ENCODE peak calls at places on chromosomes 11 and 22, in seven cellular contexts. Q is SK-N-SH, A is Panc1, M is HepG2, I is GM12878, Y is H1, V is K562. K is an unnamed sample.

GRCh38 chr22:41256898-41257260 is 16.1 kb upstream of the CHADL start:
- DNase-seq in Q (no peak), A (no peak), V (no peak), Y (no peak), I (no peak), M (no peak), K (no peak)

GRCh38 chr22:30806391-30806861 is 111.8 kb downstream of the OSBP2 start:
- DNase-seq in Y (no peak), Q (no peak), A (no peak), V (no peak), I (no peak), M (peak), K (peak)

GRCh38 chr11:128953151-128953550 is 10.5 kb upstream of the TP53AIP1 start:
- DNase-seq in Y (no peak), V (no peak), Q (no peak), M (no peak), I (no peak), A (no peak), K (no peak)

GRCh38 chr11:134328433-134328832 is 3.4 kb upstream of the GLB1L2 start:
- DNase-seq in M (no peak), Y (no peak), I (no peak), V (no peak), A (no peak), Q (no peak), K (no peak)

GRCh38 chr11:202490-202889 is 4.7 kb downstream of the BET1L start:
- DNase-seq in V (no peak), Y (no peak), M (no peak), I (no peak), A (no peak), Q (no peak), K (no peak)

GRCh38 chr11:15158351-15159015 is 43.8 kb downstream of the INSC start:
- DNase-seq in Q (no peak), M (no peak), V (no peak), Y (no peak), I (no peak), A (no peak), K (no peak)

GRCh38 chr11:60905551-60906113 is 753 bp downstream of the PRPF19 start:
- DNase-seq in I (no peak), A (no peak), Q (peak), Y (no peak), V (no peak), M (peak), K (no peak)

GRCh38 chr11:32183512-32183911 is 92.6 kb downstream of the RCN1 start:
- DNase-seq in Q (no peak), I (no peak), V (no peak), A (no peak), Y (no peak), M (no peak), K (no peak)

GRCh38 chr11:130462931-130463330 is 14.5 kb downstream of the ADAMTS15 start:
- DNase-seq in A (no peak), I (no peak), V (no peak), M (no peak), Q (no peak), Y (no peak), K (no peak)

GRCh38 chr11:28999620-29000019 is 891.4 kb downstream of the METTL15 start:
- DNase-seq in Y (no peak), V (no peak), M (no peak), A (no peak), I (no peak), Q (no peak), K (no peak)

GRCh38 chr11:68743539-68743938 is 7.8 kb downstream of the TESMIN start:
- DNase-seq in Y (no peak), I (no peak), V (no peak), M (no peak), A (no peak), Q (no peak), K (no peak)

GRCh38 chr11:128482512-128483191 is 104.7 kb downstream of the ETS1 start:
- DNase-seq in Y (no peak), V (no peak), Q (no peak), A (no peak), I (no peak), M (no peak), K (no peak)

GRCh38 chr11:22337571-22338464 is at the start of gene SLC17A6:
- DNase-seq in M (peak), I (no peak), V (no peak), Q (no peak), A (no peak), Y (no peak), K (no peak)

GRCh38 chr11:92765418-92765817 is 204.0 kb upstream of the MTNR1B start:
- DNase-seq in V (no peak), Q (peak), Y (no peak), M (no peak), I (no peak), A (no peak), K (no peak)

GRCh38 chr22:42743501-42743991 is 22.9 kb upstream of the A4GALT start:
- DNase-seq in A (no peak), Y (no peak), M (peak), Q (no peak), I (no peak), V (no peak), K (no peak)

GRCh38 chr11:1508986-1509385 is 22.4 kb upstream of the MOB2 start:
- DNase-seq in Q (no peak), A (no peak), V (no peak), I (no peak), M (no peak), Y (no peak), K (no peak)

GRCh38 chr11:67056640-67057409 is at the start of gene RHOD:
- DNase-seq in Q (no peak), Y (no peak), A (no peak), V (no peak), I (no peak), M (no peak), K (no peak)

GRCh38 chr11:20008190-20008801 is 152.0 kb downstream of the DBX1 start:
- DNase-seq in V (no peak), I (no peak), M (no peak), Y (no peak), A (no peak), Q (no peak), K (no peak)

GRCh38 chr22:19174106-19175025 is 4.2 kb downstream of the SLC25A1 start:
- DNase-seq in M (peak), A (no peak), Q (no peak), V (no peak), Y (peak), I (peak), K (no peak)

GRCh38 chr11:34921156-34921555 is 4.7 kb downstream of the PDHX start:
- DNase-seq in V (no peak), A (no peak), Q (no peak), Y (no peak), I (no peak), M (no peak), K (no peak)

GRCh38 chr11:60429272-60429671 is at the start of gene MS4A5:
- DNase-seq in M (no peak), Y (no peak), V (no peak), Q (no peak), I (no peak), A (no peak), K (no peak)

GRCh38 chr22:33057363-33057995 is 702 bp downstream of the SYN3 start:
- DNase-seq in Y (no peak), V (no peak), Q (no peak), M (no peak), A (no peak), I (no peak), K (no peak)

GRCh38 chr11:86717817-86718501 is 45.5 kb upstream of the ME3 start:
- DNase-seq in A (no peak), I (no peak), M (no peak), Q (no peak), Y (no peak), V (no peak), K (no peak)

GRCh38 chr11:106821291-106821690 is 197.0 kb downstream of the GUCY1A2 start:
- DNase-seq in I (no peak), Y (no peak), M (no peak), Q (no peak), V (no peak), A (no peak), K (no peak)

GRCh38 chr11:28470180-28470579 is 362.0 kb downstream of the METTL15 start:
- DNase-seq in M (no peak), Y (no peak), Q (no peak), A (no peak), V (no peak), I (no peak), K (no peak)

GRCh38 chr22:42831712-42832111 is 25.4 kb downstream of the ARFGAP3 start:
- DNase-seq in I (no peak), Y (no peak), A (no peak), M (no peak), V (no peak), Q (no peak), K (no peak)

GRCh38 chr11:66638177-66639065 is at the start of gene RBM4:
- DNase-seq in I (peak), Y (peak), A (peak), V (peak), Q (peak), M (peak), K (peak)

GRCh38 chr11:126355926-126356897 is 726 bp downstream of the ST3GAL4 start:
- DNase-seq in A (no peak), Q (peak), Y (no peak), V (no peak), I (no peak), M (peak), K (no peak)

GRCh38 chr11:95832763-95833162 is 42.5 kb downstream of the CEP57 start:
- DNase-seq in Y (no peak), M (no peak), A (no peak), V (no peak), I (no peak), Q (no peak), K (no peak)

GRCh38 chr11:95833378-95833777 is 43.1 kb downstream of the CEP57 start:
- DNase-seq in V (no peak), I (no peak), Y (no peak), M (no peak), A (no peak), Q (no peak), K (no peak)

GRCh38 chr11:95831198-95831883 is 41.0 kb downstream of the CEP57 start:
- DNase-seq in I (no peak), A (no peak), M (no peak), Q (no peak), Y (no peak), V (no peak), K (no peak)

GRCh38 chr11:95835351-95835750 is 45.1 kb downstream of the CEP57 start:
- DNase-seq in A (no peak), Q (no peak), I (no peak), Y (no peak), V (no peak), M (no peak), K (no peak)

GRCh38 chr11:95835768-95836488 is 45.6 kb downstream of the CEP57 start:
- DNase-seq in Q (peak), A (peak), I (peak), V (peak), Y (peak), M (peak), K (peak)
- TF ChIP-seq SIN3A in Q (no peak), A (no peak), I (no peak), V (no peak), Y (no peak), M (no peak), K (no peak)

DNA sequence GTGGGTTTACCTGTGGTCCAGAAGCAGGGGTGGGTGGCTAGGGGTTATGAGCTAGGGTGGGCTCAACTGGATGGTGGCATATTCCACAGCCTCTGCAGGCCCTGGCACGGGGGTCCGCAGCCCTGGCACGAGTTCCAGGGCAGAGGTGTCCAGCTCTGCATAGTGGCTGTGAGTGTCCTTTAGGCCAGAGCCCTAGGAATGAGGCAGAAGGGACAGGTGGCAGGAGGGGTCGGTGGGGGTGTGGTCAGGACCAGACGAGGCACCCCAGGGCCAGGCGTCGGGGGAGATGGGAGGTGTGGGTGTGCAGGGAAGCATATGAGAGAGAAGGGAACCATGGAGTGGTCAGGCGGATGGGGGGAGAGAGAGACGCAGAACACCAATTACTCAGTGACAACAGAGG is 99.9 kb downstream of the NECTIN1 start:
- DNase-seq in M (no peak), Y (no peak), I (no peak), Q (no peak), V (no peak), A (no peak), K (no peak)
- TF ChIP-seq SIN3A in M (no peak), Y (no peak), I (no peak), Q (no peak), V (no peak), A (no peak), K (no peak)

GRCh38 chr11:94780432-94780831 is 12.3 kb downstream of the AMOTL1 start:
- DNase-seq in Y (no peak), V (no peak), I (no peak), Q (peak), A (no peak), M (no peak), K (no peak)

GRCh38 chr11:94785509-94785908 is 17.4 kb downstream of the AMOTL1 start:
- DNase-seq in Q (peak), A (no peak), M (no peak), I (no peak), Y (no peak), V (no peak), K (no peak)

GRCh38 chr11:94784884-94785283 is 16.7 kb downstream of the AMOTL1 start:
- DNase-seq in A (no peak), M (no peak), Y (no peak), I (no peak), Q (no peak), V (no peak), K (no peak)

GRCh38 chr11:94782446-94782845 is 14.3 kb downstream of the AMOTL1 start:
- DNase-seq in Q (no peak), A (no peak), M (no peak), Y (no peak), I (no peak), V (no peak), K (no peak)

GRCh38 chr11:94781822-94782221 is 13.7 kb downstream of the AMOTL1 start:
- DNase-seq in Q (no peak), Y (no peak), V (no peak), I (no peak), A (no peak), M (no peak), K (no peak)
- TF ChIP-seq SIN3A in Q (no peak), Y (no peak), V (no peak), I (no peak), A (no peak), M (no peak), K (no peak)

DNA sequence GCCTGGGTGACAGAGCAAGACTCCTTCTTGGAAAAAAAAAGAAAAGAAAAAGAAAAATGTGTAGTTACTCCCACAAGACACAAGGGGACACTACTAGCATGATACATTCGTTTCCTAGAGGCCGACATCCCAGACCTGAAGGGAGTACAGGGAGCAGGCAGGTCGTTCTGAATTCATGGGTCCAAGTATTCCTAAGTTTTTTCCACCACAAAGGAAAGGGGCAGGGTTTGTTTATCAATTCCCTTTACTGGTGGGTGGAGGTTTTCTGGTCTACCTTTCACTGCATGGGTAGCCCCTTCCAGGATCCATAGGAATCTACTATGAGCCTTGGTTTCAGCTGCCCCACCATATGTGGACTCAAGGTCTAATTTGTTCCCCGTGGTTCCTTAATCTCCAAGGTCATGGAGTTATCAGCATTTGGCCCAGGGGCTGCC is 11.8 kb downstream of the TIGD3 start:
- DNase-seq in Q (peak), I (no peak), V (peak), A (peak), M (peak), Y (no peak), K (peak)
- TF ChIP-seq SIN3A in Q (no peak), I (no peak), V (no peak), A (no peak), M (no peak), Y (no peak), K (no peak)